ENCODE peak calls at places on chromosomes 5 and 9, in five cellular contexts. P is IMR-90, R is epithelial cell of esophagus, V is GM12878, Y is uterus. K is an unnamed sample.

GRCh38 chr5:21181726-21182125 is 1193.7 kb upstream of the CDH18 start:
- DNase-seq in P (no peak), R (no peak), V (no peak), Y (no peak), K (no peak)

GRCh38 chr5:36060516-36060885 is 6.2 kb downstream of the UGT3A2 start:
- DNase-seq in P (no peak), R (no peak), V (no peak), Y (no peak), K (no peak)

GRCh38 chr9:93894691-93895079 is 60.5 kb downstream of the BARX1 start:
- DNase-seq in P (no peak), R (no peak), V (no peak), Y (no peak), K (no peak)

GRCh38 chr9:70531286-70531685 is 116.8 kb upstream of the KLF9 start:
- DNase-seq in P (peak; percentile 31), R (no peak), V (no peak), Y (no peak), K (no peak)

GRCh38 chr5:77679791-77680190 is 41.3 kb upstream of the OTP start:
- DNase-seq in P (peak; percentile 57), R (peak; percentile 74), V (no peak), Y (no peak), K (no peak)

GRCh38 chr9:91628892-91629291 is 205.3 kb upstream of the NFIL3 start:
- DNase-seq in P (no peak), R (no peak), V (no peak), Y (no peak), K (no peak)

GRCh38 chr9:13915131-13915530 is 398.8 kb downstream of the NFIB start:
- DNase-seq in P (no peak), R (no peak), V (no peak), Y (no peak), K (no peak)

GRCh38 chr5:132753135-132753987 is 6.1 kb downstream of the CCNI2 start:
- DNase-seq in P (no peak), R (peak; percentile 21), V (no peak), Y (no peak), K (no peak)

GRCh38 chr5:1460054-1460682 is 14.9 kb upstream of the SLC6A3 start:
- DNase-seq in P (no peak), R (no peak), V (no peak), Y (no peak), K (no peak)

GRCh38 chr9:1977026-1977425 is 38.1 kb upstream of the SMARCA2 start:
- DNase-seq in P (no peak), R (peak; percentile 68), V (no peak), Y (no peak), K (no peak)

GRCh38 chr9:136947955-136948510 is 3.0 kb downstream of the C8G start:
- DNase-seq in P (peak; percentile 4), R (peak; percentile 51), V (no peak), Y (no peak), K (no peak)

GRCh38 chr5:67355135-67355729 is 158.6 kb upstream of the CD180 start:
- DNase-seq in P (no peak), R (no peak), V (no peak), Y (no peak), K (no peak)

GRCh38 chr5:68071731-68072130 is 143.8 kb upstream of the PIK3R1 start:
- DNase-seq in P (no peak), R (peak; percentile 16), V (no peak), Y (no peak), K (no peak)

GRCh38 chr9:68780735-68781134 is 75.7 kb downstream of the PIP5K1B start:
- DNase-seq in P (peak; percentile 4), R (peak; percentile 14), V (no peak), Y (no peak), K (no peak)

GRCh38 chr9:97990259-97990658 is 7.1 kb downstream of the ANP32B start:
- DNase-seq in P (peak; percentile 82), R (peak; percentile 58), V (no peak), Y (no peak), K (no peak)

GRCh38 chr5:1545798-1546355 is 22.1 kb upstream of the LPCAT1 start:
- DNase-seq in P (no peak), R (peak; percentile 88), V (no peak), Y (no peak), K (no peak)

GRCh38 chr9:35728041-35728971 is 3.7 kb downstream of the TLN1 start:
- DNase-seq in P (peak; percentile 90), R (peak; percentile 72), V (no peak), Y (peak; percentile 83), K (peak; percentile 77)

GRCh38 chr9:94801242-94801641 is 74.7 kb downstream of the AOPEP start:
- DNase-seq in P (peak; percentile 51), R (no peak), V (no peak), Y (no peak), K (no peak)

GRCh38 chr9:4810565-4810964 is 17.8 kb downstream of the RCL1 start:
- DNase-seq in P (no peak), R (no peak), V (no peak), Y (no peak), K (no peak)

GRCh38 chr9:133362359-133363044 is 6.2 kb downstream of the SURF2 start:
- DNase-seq in P (no peak), R (peak; percentile 27), V (no peak), Y (no peak), K (no peak)

GRCh38 chr5:169547508-169547907 is 36.1 kb upstream of the SPDL1 start:
- DNase-seq in P (peak; percentile 7), R (peak; percentile 7), V (no peak), Y (no peak), K (no peak)

GRCh38 chr5:25119654-25120053 is 474.9 kb upstream of the CDH10 start:
- DNase-seq in P (no peak), R (no peak), V (no peak), Y (no peak), K (no peak)

GRCh38 chr9:121269030-121269887 is 1.3 kb downstream of the GSN start:
- DNase-seq in P (no peak), R (no peak), V (no peak), Y (peak; percentile 46), K (no peak)

GRCh38 chr5:124289641-124290201 is 456.7 kb downstream of the ZNF608 start:
- DNase-seq in P (no peak), R (peak; percentile 77), V (no peak), Y (no peak), K (no peak)

GRCh38 chr5:65480306-65480865 is 1.3 kb downstream of the ADAMTS6 start:
- DNase-seq in P (peak; percentile 93), R (peak; percentile 65), V (peak; percentile 24), Y (peak; percentile 78), K (peak; percentile 41)

GRCh38 chr5:156479864-156480263 is 152.9 kb downstream of the SGCD start:
- DNase-seq in P (peak; percentile 92), R (peak; percentile 66), V (no peak), Y (no peak), K (no peak)

GRCh38 chr5:138874771-138875628 is at the start of gene LRRTM2:
- DNase-seq in P (peak; percentile 98), R (peak; percentile 71), V (no peak), Y (no peak), K (no peak)

GRCh38 chr5:173592050-173592669 is 24.3 kb downstream of the BOD1 start:
- DNase-seq in P (no peak), R (peak; percentile 11), V (no peak), Y (no peak), K (no peak)

GRCh38 chr5:147565524-147565923 is 55.7 kb upstream of the DPYSL3 start:
- DNase-seq in P (peak; percentile 81), R (peak; percentile 84), V (no peak), Y (no peak), K (no peak)

GRCh38 chr5:175686396-175686795 is 28.5 kb downstream of the HRH2 start:
- DNase-seq in P (no peak), R (no peak), V (no peak), Y (no peak), K (no peak)

GRCh38 chr5:105931782-105932489 is 1738.8 kb downstream of the EFNA5 start:
- DNase-seq in P (peak; percentile 73), R (no peak), V (no peak), Y (no peak), K (no peak)

GRCh38 chr9:104776787-104777186 is 12.9 kb downstream of the NIPSNAP3B start:
- DNase-seq in P (peak; percentile 34), R (no peak), V (no peak), Y (no peak), K (no peak)

GRCh38 chr9:19488721-19489120 is 79.9 kb downstream of the ACER2 start:
- DNase-seq in P (no peak), R (no peak), V (no peak), Y (no peak), K (no peak)

GRCh38 chr5:90421136-90421535 is 11.6 kb upstream of the CETN3 start:
- DNase-seq in P (peak; percentile 6), R (no peak), V (no peak), Y (no peak), K (no peak)
- TF ChIP-seq CTCF in P (no peak), R (peak; percentile 37), V (peak; percentile 24), Y (no peak), K (peak; percentile 27)

DNA sequence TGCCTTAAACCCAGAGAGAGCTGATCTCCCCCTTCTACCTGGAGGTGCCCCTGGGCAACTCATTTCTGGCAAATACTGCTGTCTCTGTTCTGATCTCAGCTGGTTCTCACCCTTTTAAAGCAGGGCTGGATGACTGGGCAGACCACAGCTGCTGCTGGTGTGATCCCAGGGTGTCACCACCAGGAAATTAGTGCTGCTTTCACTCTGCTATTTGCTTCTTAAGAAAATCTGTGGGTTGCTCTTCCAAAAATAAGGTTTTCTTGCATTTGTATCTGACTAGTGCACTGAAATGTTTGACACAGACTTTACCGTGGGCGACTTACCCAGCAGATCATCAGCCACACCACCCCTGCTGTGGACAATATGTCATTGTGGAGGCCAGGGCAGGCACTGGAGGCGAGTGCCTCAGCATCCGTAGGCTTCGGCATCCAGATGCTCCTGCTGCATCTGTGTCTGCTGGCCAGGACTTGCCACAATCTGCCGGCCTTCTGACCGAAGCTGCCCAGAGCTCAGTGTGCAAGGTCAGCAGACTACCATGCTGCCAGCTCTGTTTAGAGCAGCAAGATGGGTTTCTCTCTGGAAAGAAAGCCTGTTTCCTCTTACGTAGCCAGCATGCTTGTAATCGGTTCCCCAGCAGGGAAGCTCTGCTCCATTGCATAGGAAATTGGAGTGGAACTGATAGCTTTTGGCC is 13.6 kb downstream of the ARHGAP26 start:
- DNase-seq in P (no peak), R (no peak), V (peak; percentile 52), Y (no peak), K (no peak)
- TF ChIP-seq CTCF in P (no peak), R (no peak), V (no peak), Y (no peak), K (no peak)

DNA sequence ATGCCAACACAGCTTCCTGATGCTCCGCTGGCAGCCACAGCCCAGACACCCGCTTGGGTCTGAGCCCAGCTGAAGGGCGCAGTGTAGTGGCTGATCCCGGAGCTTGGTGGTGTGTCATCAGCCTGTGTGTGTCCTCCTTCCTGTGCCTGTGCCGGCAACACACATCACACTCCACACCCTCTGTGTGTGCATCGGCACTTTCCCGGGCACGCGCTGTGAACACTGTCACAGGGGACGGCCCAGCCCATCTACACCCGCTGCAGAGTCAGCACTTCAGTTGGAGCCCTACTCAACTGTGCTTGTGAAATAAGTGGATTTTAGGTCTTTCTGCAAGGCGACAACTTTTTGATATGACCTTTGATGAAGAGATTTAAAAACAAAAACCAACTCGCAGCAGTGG is 189.4 kb downstream of the IRX2 start:
- DNase-seq in P (no peak), R (no peak), V (no peak), Y (no peak), K (no peak)
- TF ChIP-seq CTCF in P (no peak), R (no peak), V (no peak), Y (no peak), K (no peak)

DNA sequence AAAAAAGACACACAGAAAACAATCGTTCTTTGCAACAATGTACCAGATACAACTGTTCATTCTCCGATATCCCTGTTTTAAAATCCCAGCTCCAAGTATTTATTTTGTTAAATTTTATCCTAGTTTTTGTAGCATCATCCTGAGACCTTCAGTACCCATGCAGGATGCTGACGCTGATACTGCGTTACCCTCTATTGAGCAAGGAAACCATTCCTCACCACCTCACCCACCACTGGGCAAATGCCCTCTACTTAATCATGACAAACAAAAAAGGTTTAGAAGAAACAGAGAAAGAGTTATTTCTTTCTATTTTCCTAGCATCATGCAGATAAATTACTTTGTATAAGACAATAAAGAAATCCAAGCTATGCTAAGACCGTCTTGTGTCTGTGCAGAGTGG is 136.1 kb upstream of the PCA3 start:
- DNase-seq in P (no peak), R (no peak), V (no peak), Y (no peak), K (no peak)
- TF ChIP-seq CTCF in P (no peak), R (no peak), V (no peak), Y (no peak), K (no peak)

K was measured in GM06990.